ENCODE peak calls at places on chromosomes 7 and 10, in six cellular contexts. D is sciatic nerve, X is GM03348, P is glomerular endothelial cell, K is dorsolateral prefrontal cortex, I is NCI-H2081. O is an unnamed sample.
A peak's percentile ranks its signal among the peaks of the same experiment; 100 is the strongest.

GRCh38 chr10:133198206-133198605 is 31.8 kb upstream of the UTF1 start:
- DNase-seq in D (no peak), X (no peak), P (no peak), K (no peak), I (no peak), O (no peak)

GRCh38 chr7:120131096-120131839 is 141.7 kb upstream of the KCND2 start:
- DNase-seq in D (no peak), X (no peak), P (no peak), K (no peak), I (no peak), O (no peak)

GRCh38 chr7:15178065-15178464 is 275.5 kb upstream of the DGKB start:
- DNase-seq in D (no peak), X (peak; percentile 9), P (no peak), K (no peak), I (no peak), O (no peak)

GRCh38 chr7:30992414-30992813 is 28.7 kb downstream of the GHRHR start:
- DNase-seq in D (no peak), X (no peak), P (no peak), K (no peak), I (no peak), O (no peak)

GRCh38 chr7:128837521-128837921 is 7.3 kb downstream of the FLNC start:
- DNase-seq in D (no peak), X (no peak), P (no peak), K (no peak), I (no peak), O (no peak)

GRCh38 chr10:4450981-4451501 is 375.0 kb upstream of the AKR1E2 start:
- DNase-seq in D (no peak), X (peak; percentile 68), P (peak; percentile 84), K (no peak), I (no peak), O (peak; percentile 38)

GRCh38 chr7:122305475-122306319 is 1.1 kb upstream of the FEZF1 start:
- DNase-seq in D (no peak), X (no peak), P (no peak), K (no peak), I (peak; percentile 75), O (no peak)

GRCh38 chr7:95478139-95479037 is 7.4 kb upstream of the ASB4 start:
- DNase-seq in D (no peak), X (peak; percentile 23), P (no peak), K (peak; percentile 48), I (peak; percentile 87), O (no peak)

GRCh38 chr7:43906327-43907010 is at the start of gene URGCP:
- DNase-seq in D (peak; percentile 76), X (peak; percentile 93), P (no peak), K (no peak), I (peak; percentile 64), O (no peak)

GRCh38 chr7:141355057-141355456 is 196.2 kb upstream of the AGK start:
- DNase-seq in D (no peak), X (no peak), P (no peak), K (no peak), I (no peak), O (no peak)

GRCh38 chr7:103343758-103344452 is 662 bp downstream of the DNAJC2 start:
- DNase-seq in D (no peak), X (peak; percentile 49), P (no peak), K (no peak), I (peak; percentile 41), O (no peak)

GRCh38 chr7:150826061-150826849 is 25.7 kb downstream of the TMEM176A start:
- DNase-seq in D (no peak), X (no peak), P (no peak), K (no peak), I (no peak), O (no peak)

GRCh38 chr7:102079140-102080002 is 207.3 kb upstream of the SH2B2 start:
- DNase-seq in D (no peak), X (no peak), P (no peak), K (no peak), I (no peak), O (no peak)

GRCh38 chr10:49740346-49741107 is 21.6 kb downstream of the OGDHL start:
- DNase-seq in D (no peak), X (no peak), P (no peak), K (no peak), I (no peak), O (no peak)

GRCh38 chr7:105776986-105777910 is 99.2 kb downstream of the ATXN7L1 start:
- DNase-seq in D (no peak), X (no peak), P (no peak), K (no peak), I (no peak), O (no peak)

GRCh38 chr7:108079291-108080057 is 50.7 kb downstream of the LAMB4 start:
- DNase-seq in D (no peak), X (peak; percentile 82), P (no peak), K (no peak), I (no peak), O (no peak)

GRCh38 chr7:20742913-20743312 is 43.8 kb downstream of the SP8 start:
- DNase-seq in D (no peak), X (no peak), P (no peak), K (no peak), I (no peak), O (no peak)

GRCh38 chr7:101634196-101634717 is 5.2 kb upstream of the MYL10 start:
- DNase-seq in D (no peak), X (peak; percentile 1), P (no peak), K (no peak), I (no peak), O (no peak)

GRCh38 chr10:49298666-49298989 is 342 bp upstream of the C10orf71 start:
- DNase-seq in D (no peak), X (peak; percentile 29), P (no peak), K (no peak), I (no peak), O (no peak)

GRCh38 chr10:48523820-48524758 is 80.8 kb downstream of the ARHGAP22 start:
- DNase-seq in D (peak; percentile 40), X (peak; percentile 86), P (no peak), K (no peak), I (peak; percentile 11), O (peak; percentile 29)

GRCh38 chr10:97731346-97732051 is 5.4 kb upstream of the ZFYVE27 start:
- DNase-seq in D (peak; percentile 83), X (peak; percentile 78), P (no peak), K (peak; percentile 56), I (peak; percentile 60), O (no peak)

GRCh38 chr7:148277042-148277660 is 313.4 kb upstream of the C7orf33 start:
- DNase-seq in D (no peak), X (no peak), P (no peak), K (no peak), I (no peak), O (no peak)

GRCh38 chr10:14839305-14839695 is 1.2 kb downstream of the HSPA14 start:
- DNase-seq in D (no peak), X (no peak), P (no peak), K (no peak), I (peak; percentile 27), O (no peak)

GRCh38 chr10:124265776-124266467 is 152.8 kb downstream of the OAT start:
- DNase-seq in D (no peak), X (no peak), P (no peak), K (no peak), I (no peak), O (no peak)

GRCh38 chr7:150753826-150754603 is 16.8 kb downstream of the GIMAP5 start:
- DNase-seq in D (no peak), X (no peak), P (no peak), K (no peak), I (peak; percentile 12), O (no peak)

GRCh38 chr10:100968839-100969174 is 497 bp upstream of the SEMA4G start:
- DNase-seq in D (no peak), X (no peak), P (no peak), K (no peak), I (no peak), O (no peak)

GRCh38 chr7:142813262-142813661 is 41.6 kb upstream of the EPHB6 start:
- DNase-seq in D (no peak), X (peak; percentile 57), P (no peak), K (no peak), I (no peak), O (no peak)

GRCh38 chr7:100119701-100120517 is 475 bp downstream of the CNPY4 start:
- DNase-seq in D (peak; percentile 79), X (peak; percentile 73), P (no peak), K (peak; percentile 81), I (peak; percentile 66), O (no peak)

GRCh38 chr7:157784114-157784835 is 447.5 kb downstream of the DNAJB6 start:
- DNase-seq in D (peak; percentile 46), X (no peak), P (no peak), K (no peak), I (no peak), O (no peak)

GRCh38 chr7:105690286-105690915 is 109.1 kb upstream of the EFCAB10 start:
- DNase-seq in D (no peak), X (no peak), P (no peak), K (no peak), I (no peak), O (no peak)

GRCh38 chr7:127905491-127906330 is 125.5 kb downstream of the LRRC4 start:
- DNase-seq in D (no peak), X (no peak), P (no peak), K (no peak), I (peak; percentile 17), O (no peak)

GRCh38 chr7:129160161-129160911 is 15.8 kb downstream of the TSPAN33 start:
- DNase-seq in D (no peak), X (no peak), P (no peak), K (peak; percentile 58), I (peak; percentile 52), O (no peak)